ENCODE peak calls at places on chromosomes 2 and 18, in eight cellular contexts. Y is tibial artery; R is activated T-cell treated with anti-CD3 and anti-CD28 coated beads, Interleukin-2, amount 50 U/mL, for 72 hours; Z is CD8-positive, alpha-beta T cell; A is activated naive CD4-positive, alpha-beta T cell treated with anti-CD3 and anti-CD28 coated beads for 36 hours; U is Caco-2; D is NCI-H345; I is stomach. F is an unnamed sample.

GRCh38 chr18:36890598-36890997 is 61.7 kb downstream of the KIAA1328 start:
- DNase-seq in Y (no peak), R (no peak), Z (no peak), A (no peak), U (no peak), D (no peak), I (no peak), F (no peak)

GRCh38 chr2:23926750-23927627 is at the start of gene ATAD2B:
- DNase-seq in Y (peak), R (peak), Z (peak), A (peak), U (peak), D (peak), I (peak), F (peak)

GRCh38 chr2:225100269-225100668 is 58.0 kb upstream of the DOCK10 start:
- DNase-seq in Y (no peak), R (no peak), Z (no peak), A (no peak), U (no peak), D (no peak), I (no peak), F (no peak)

GRCh38 chr2:167752734-167753133 is 494.7 kb downstream of the STK39 start:
- DNase-seq in Y (no peak), R (no peak), Z (no peak), A (no peak), U (no peak), D (no peak), I (no peak), F (no peak)

GRCh38 chr2:67825476-67825875 is 237.3 kb downstream of the C1D start:
- DNase-seq in Y (no peak), R (no peak), Z (no peak), A (no peak), U (no peak), D (no peak), I (no peak), F (no peak)

GRCh38 chr2:108630567-108631405 is 88.5 kb upstream of the RANBP2 start:
- DNase-seq in Y (no peak), R (no peak), Z (no peak), A (no peak), U (no peak), D (no peak), I (no peak), F (no peak)

GRCh38 chr2:53018830-53019425 is 748.7 kb upstream of the CHAC2 start:
- DNase-seq in Y (no peak), R (no peak), Z (no peak), A (no peak), U (no peak), D (no peak), I (no peak), F (no peak)

GRCh38 chr2:17104454-17104853 is 413.8 kb downstream of the RAD51AP2 start:
- DNase-seq in Y (no peak), R (no peak), Z (no peak), A (no peak), U (no peak), D (no peak), I (no peak), F (no peak)

GRCh38 chr18:50814387-50814786 is 5.4 kb downstream of the MRO start:
- DNase-seq in Y (no peak), R (no peak), Z (no peak), A (no peak), U (no peak), D (no peak), I (no peak), F (no peak)

GRCh38 chr2:239929504-239929903 is 95.6 kb downstream of the NDUFA10 start:
- DNase-seq in Y (peak), R (no peak), Z (no peak), A (no peak), U (no peak), D (no peak), I (peak), F (no peak)

GRCh38 chr2:220275454-220275853 is 648.0 kb downstream of the SLC4A3 start:
- DNase-seq in Y (no peak), R (no peak), Z (no peak), A (no peak), U (no peak), D (no peak), I (no peak), F (no peak)

GRCh38 chr2:23321767-23322166 is 63.2 kb upstream of the KLHL29 start:
- DNase-seq in Y (no peak), R (no peak), Z (no peak), A (no peak), U (no peak), D (no peak), I (no peak), F (no peak)

GRCh38 chr2:171347591-171348032 is 86.2 kb downstream of the METTL8 start:
- DNase-seq in Y (no peak), R (peak), Z (no peak), A (peak), U (no peak), D (no peak), I (no peak), F (no peak)

GRCh38 chr2:218861645-218862318 is 2.2 kb downstream of the WNT6 start:
- DNase-seq in Y (no peak), R (no peak), Z (no peak), A (no peak), U (no peak), D (no peak), I (no peak), F (no peak)

GRCh38 chr2:239355139-239355538 is 45.7 kb downstream of the HDAC4 start:
- DNase-seq in Y (no peak), R (no peak), Z (no peak), A (no peak), U (no peak), D (no peak), I (no peak), F (no peak)

GRCh38 chr2:162710282-162710891 is 128.2 kb downstream of the KCNH7 start:
- DNase-seq in Y (no peak), R (no peak), Z (no peak), A (no peak), U (peak), D (peak), I (peak), F (no peak)

GRCh38 chr2:10551496-10551895 is 103.4 kb upstream of the ODC1 start:
- DNase-seq in Y (no peak), R (no peak), Z (no peak), A (no peak), U (no peak), D (no peak), I (no peak), F (no peak)

GRCh38 chr2:237227190-237227988 is 141.7 kb downstream of the COPS8 start:
- DNase-seq in Y (no peak), R (peak), Z (no peak), A (peak), U (no peak), D (no peak), I (no peak), F (no peak)

GRCh38 chr2:158729873-158730620 is 65.1 kb upstream of the DAPL1 start:
- DNase-seq in Y (no peak), R (no peak), Z (no peak), A (no peak), U (no peak), D (peak), I (no peak), F (no peak)

GRCh38 chr2:213995400-213996105 is 415.3 kb upstream of the VWC2L start:
- DNase-seq in Y (no peak), R (no peak), Z (no peak), A (no peak), U (no peak), D (no peak), I (no peak), F (no peak)

GRCh38 chr2:144596074-144596871 is 76.4 kb upstream of the ZEB2 start:
- DNase-seq in Y (no peak), R (no peak), Z (no peak), A (no peak), U (no peak), D (no peak), I (no peak), F (no peak)

GRCh38 chr2:75594599-75594998 is 33.9 kb upstream of the EVA1A start:
- DNase-seq in Y (no peak), R (no peak), Z (no peak), A (no peak), U (no peak), D (no peak), I (no peak), F (no peak)

GRCh38 chr2:206031162-206031784 is 54.7 kb downstream of the INO80D start:
- DNase-seq in Y (no peak), R (no peak), Z (no peak), A (no peak), U (no peak), D (no peak), I (no peak), F (no peak)

GRCh38 chr2:114745700-114746099 is 303.3 kb downstream of the DPP10 start:
- DNase-seq in Y (no peak), R (no peak), Z (no peak), A (no peak), U (no peak), D (no peak), I (no peak), F (no peak)

GRCh38 chr2:118913805-118914645 is 28.0 kb upstream of the MARCO start:
- DNase-seq in Y (no peak), R (no peak), Z (no peak), A (no peak), U (no peak), D (no peak), I (no peak), F (no peak)

GRCh38 chr2:41856946-41857345 is 190.9 kb upstream of the PKDCC start:
- DNase-seq in Y (no peak), R (no peak), Z (no peak), A (no peak), U (no peak), D (no peak), I (no peak), F (no peak)

GRCh38 chr2:88212251-88212790 is 42.2 kb downstream of the THNSL2 start:
- DNase-seq in Y (no peak), R (no peak), Z (no peak), A (no peak), U (peak), D (no peak), I (no peak), F (no peak)

GRCh38 chr18:75343389-75343788 is 84.1 kb downstream of the SMIM21 start:
- DNase-seq in Y (no peak), R (no peak), Z (no peak), A (no peak), U (no peak), D (no peak), I (no peak), F (no peak)

F was measured in activated effector memory CD4-positive, alpha-beta T cell treated with Interleukin-2 at 50 U/mL for 16 hours.